ENCODE peak calls at places on chromosomes 16 and 17, in four cellular contexts. N is T-helper 17 cell; F is T-cell; O is stimulated activated CD4-positive, alpha-beta T cell treated with anti-CD3 and anti-CD28 coated beads, Interleukin-15, amount 100 ng/mL, for 24 hours. L is an unnamed sample.

GRCh38 chr17:12789075-12789975 is at the start of gene ARHGAP44:
- DNase-seq in O (peak), N (no peak), F (no peak), L (peak)

GRCh38 chr16:85148959-85149358 is 36.7 kb upstream of the CIBAR2 start:
- DNase-seq in F (no peak), N (no peak), O (no peak), L (no peak)

GRCh38 chr17:35726609-35727460 is 4.6 kb upstream of the RASL10B start:
- DNase-seq in F (no peak), O (no peak), N (no peak), L (no peak)

GRCh38 chr16:27515874-27516353 is 33.8 kb downstream of the GTF3C1 start:
- DNase-seq in O (peak), N (no peak), F (peak), L (no peak)

GRCh38 chr16:49442805-49443204 is 69.2 kb downstream of the C16orf78 start:
- DNase-seq in N (no peak), F (no peak), O (no peak), L (no peak)

GRCh38 chr16:66199189-66199588 is 167.3 kb upstream of the CDH5 start:
- DNase-seq in N (no peak), O (no peak), F (no peak), L (no peak)

GRCh38 chr16:11783319-11784047 is 13.6 kb downstream of the ZC3H7A start:
- DNase-seq in F (peak), O (peak), N (peak), L (no peak)

GRCh38 chr17:12627177-12627629 is 38.5 kb upstream of the MYOCD start:
- DNase-seq in O (no peak), N (no peak), F (no peak), L (no peak)

GRCh38 chr16:72241930-72242329 is 70.0 kb upstream of the PMFBP1 start:
- DNase-seq in N (no peak), F (no peak), O (peak), L (no peak)

GRCh38 chr17:64780096-64781012 is 118.2 kb upstream of the SMURF2 start:
- DNase-seq in N (peak), O (peak), F (peak), L (peak)

GRCh38 chr16:75120253-75120652 is 3.7 kb upstream of the LDHD start:
- DNase-seq in O (no peak), N (no peak), F (no peak), L (no peak)

L was measured in pancreas.